ENCODE peak calls at places on chromosomes 1 and 21, in six cellular contexts. M, B, H, V, Q and Y are unnamed samples.
A peak's percentile ranks its signal among the peaks of the same experiment; 100 is the strongest.

GRCh38 chr1:244163131-244163530 is 112.0 kb downstream of the ZBTB18 start:
- DNase-seq in B (no peak), M (no peak), H (no peak), V (no peak), Q (no peak), Y (peak; percentile 69)

GRCh38 chr21:45504516-45505415 is 37.5 kb downstream of the SLC19A1 start:
- DNase-seq in V (no peak), M (no peak), Q (no peak), H (no peak), B (no peak), Y (no peak)

GRCh38 chr21:36022704-36023103 is 37.6 kb downstream of the SETD4 start:
- DNase-seq in H (no peak), B (no peak), V (no peak), M (no peak), Q (no peak), Y (peak; percentile 61)

GRCh38 chr1:157124855-157125254 is 13.3 kb downstream of the ETV3 start:
- DNase-seq in Q (no peak), B (no peak), H (no peak), M (no peak), V (no peak), Y (no peak)

GRCh38 chr1:60765204-60765603 is 317.2 kb upstream of the NFIA start:
- DNase-seq in Q (peak; percentile 46), M (peak; percentile 58), H (no peak), B (peak; percentile 32), V (no peak), Y (no peak)

GRCh38 chr1:119347858-119348257 is 20.7 kb upstream of the HAO2 start:
- DNase-seq in H (no peak), B (no peak), V (peak; percentile 77), M (no peak), Q (no peak), Y (no peak)

GRCh38 chr1:9239622-9240401 is 5.2 kb downstream of the H6PD start:
- DNase-seq in B (no peak), H (no peak), V (no peak), M (no peak), Q (peak; percentile 83), Y (peak; percentile 68)

GRCh38 chr1:208455821-208456220 is 211.6 kb upstream of the PLXNA2 start:
- DNase-seq in V (no peak), Q (no peak), H (no peak), B (no peak), M (no peak), Y (no peak)

GRCh38 chr1:69315823-69316222 is 251.9 kb upstream of the LRRC7 start:
- DNase-seq in Q (no peak), H (no peak), B (peak; percentile 50), V (no peak), M (no peak), Y (no peak)

GRCh38 chr1:85585845-85586244 is 5.3 kb downstream of the CCN1 start:
- DNase-seq in H (no peak), M (no peak), B (no peak), Q (no peak), V (no peak), Y (peak; percentile 86)

GRCh38 chr21:44814498-44815023 is 3.3 kb downstream of the SUMO3 start:
- DNase-seq in M (no peak), V (no peak), H (no peak), B (no peak), Q (no peak), Y (no peak)

GRCh38 chr21:42112857-42113256 is 41.7 kb downstream of the UMODL1 start:
- DNase-seq in V (no peak), H (no peak), B (no peak), M (no peak), Q (no peak), Y (peak; percentile 68)

GRCh38 chr1:177820213-177820612 is 149.6 kb downstream of the SEC16B start:
- DNase-seq in M (no peak), Q (no peak), V (no peak), B (no peak), H (no peak), Y (no peak)

GRCh38 chr1:113912594-113913311 is 7.6 kb downstream of the DCLRE1B start:
- DNase-seq in V (no peak), H (no peak), M (no peak), B (no peak), Q (no peak), Y (peak; percentile 88)

GRCh38 chr1:176837708-176838107 is 326.8 kb downstream of the ASTN1 start:
- DNase-seq in B (no peak), H (no peak), M (no peak), V (no peak), Q (no peak), Y (no peak)

GRCh38 chr1:64315402-64315801 is 112.0 kb downstream of the UBE2U start:
- DNase-seq in B (no peak), H (no peak), Q (no peak), M (no peak), V (no peak), Y (no peak)

GRCh38 chr1:18407166-18408045 is 73.3 kb upstream of the KLHDC7A start:
- DNase-seq in V (no peak), Q (no peak), B (no peak), M (no peak), H (no peak), Y (no peak)

GRCh38 chr1:220786337-220787068 is at the start of gene MTARC1:
- DNase-seq in H (peak; percentile 65), B (peak; percentile 95), V (no peak), Q (peak; percentile 86), M (no peak), Y (no peak)

GRCh38 chr1:173868266-173869107 is at the start of gene ZBTB37:
- DNase-seq in M (peak; percentile 99), B (peak; percentile 92), V (no peak), Q (peak; percentile 74), H (peak; percentile 65), Y (peak; percentile 38)

GRCh38 chr1:226548281-226549093 is at the start of gene STUM:
- DNase-seq in M (no peak), B (peak; percentile 85), H (no peak), Q (no peak), V (no peak), Y (peak; percentile 9)

GRCh38 chr1:210328032-210328745 is 513 bp upstream of the HHAT start:
- DNase-seq in B (peak; percentile 49), H (no peak), M (no peak), Q (no peak), V (no peak), Y (no peak)

GRCh38 chr1:1627261-1627841 is 4.6 kb upstream of the MMP23B start:
- DNase-seq in Q (no peak), V (no peak), B (no peak), M (no peak), H (no peak), Y (no peak)

GRCh38 chr1:25198731-25199231 is 33.5 kb downstream of the SYF2 start:
- DNase-seq in V (no peak), Q (peak; percentile 54), B (no peak), M (peak; percentile 39), H (no peak), Y (no peak)

GRCh38 chr1:73800376-73800775 is 397.6 kb downstream of the LRRIQ3 start:
- DNase-seq in V (no peak), H (no peak), B (no peak), M (no peak), Q (no peak), Y (no peak)

DNA sequence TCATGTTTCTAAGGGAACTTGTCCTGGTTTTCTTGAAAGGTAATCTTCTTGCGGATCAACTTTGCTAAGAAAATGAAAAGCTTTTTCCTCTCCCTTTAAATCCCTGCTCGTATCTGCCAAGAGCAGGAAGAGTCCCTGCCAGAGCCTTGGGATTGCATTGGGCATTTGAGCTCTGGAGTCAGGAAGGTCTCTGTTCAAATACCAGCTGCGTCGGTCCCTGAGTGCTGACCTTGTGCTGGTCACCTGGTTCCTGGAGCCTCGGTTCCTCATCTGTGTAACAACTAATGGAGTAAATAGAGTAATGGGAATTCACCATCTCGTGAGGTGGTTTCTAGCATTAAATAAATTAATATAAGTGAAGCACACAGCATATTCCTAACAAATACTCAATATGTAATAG is 274.6 kb upstream of the TMEM51 start:
- DNase-seq in B (no peak), Q (no peak), M (no peak), V (no peak), H (no peak), Y (no peak)
- TF ChIP-seq SMC3 in B (no peak), Q (no peak), M (no peak), V (no peak), H (no peak), Y (no peak)

GRCh38 chr1:194114288-194114687 is 927.9 kb upstream of the B3GALT2 start:
- DNase-seq in Q (no peak), B (no peak), V (no peak), M (no peak), H (no peak), Y (no peak)
- TF ChIP-seq RFX5 in Q (no peak), B (no peak), V (no peak), M (no peak), H (no peak), Y (no peak)

GRCh38 chr1:200411406-200412257 is 1.8 kb upstream of the ZNF281 start:
- DNase-seq in B (no peak), Q (peak; percentile 64), H (no peak), M (no peak), V (no peak), Y (no peak)

GRCh38 chr1:200410566-200410878 is 686 bp upstream of the ZNF281 start:
- DNase-seq in Q (no peak), H (no peak), V (no peak), B (peak; percentile 10), M (peak; percentile 21), Y (no peak)

GRCh38 chr1:200406161-200406797 is 3.6 kb downstream of the ZNF281 start:
- DNase-seq in B (no peak), Q (no peak), M (no peak), H (no peak), V (no peak), Y (no peak)

GRCh38 chr1:200409203-200409760 is 554 bp downstream of the ZNF281 start:
- DNase-seq in H (no peak), V (no peak), M (peak; percentile 67), B (no peak), Q (no peak), Y (peak; percentile 33)

GRCh38 chr1:200409761-200410565 is at the start of gene ZNF281:
- DNase-seq in H (peak; percentile 91), Q (peak; percentile 85), M (peak; percentile 99), B (peak; percentile 99), V (peak; percentile 85), Y (peak; percentile 90)
- TF ChIP-seq SMC3 in H (peak; percentile 9), Q (no peak), M (no peak), B (no peak), V (no peak), Y (no peak)

GRCh38 chr1:15246960-15247614 is at the start of gene FHAD1:
- DNase-seq in Q (no peak), H (peak; percentile 59), M (peak; percentile 62), B (peak; percentile 96), V (no peak), Y (peak; percentile 17)
- TF ChIP-seq RFX5 in Q (no peak), H (peak; percentile 70), M (no peak), B (no peak), V (no peak), Y (peak; percentile 36)

DNA sequence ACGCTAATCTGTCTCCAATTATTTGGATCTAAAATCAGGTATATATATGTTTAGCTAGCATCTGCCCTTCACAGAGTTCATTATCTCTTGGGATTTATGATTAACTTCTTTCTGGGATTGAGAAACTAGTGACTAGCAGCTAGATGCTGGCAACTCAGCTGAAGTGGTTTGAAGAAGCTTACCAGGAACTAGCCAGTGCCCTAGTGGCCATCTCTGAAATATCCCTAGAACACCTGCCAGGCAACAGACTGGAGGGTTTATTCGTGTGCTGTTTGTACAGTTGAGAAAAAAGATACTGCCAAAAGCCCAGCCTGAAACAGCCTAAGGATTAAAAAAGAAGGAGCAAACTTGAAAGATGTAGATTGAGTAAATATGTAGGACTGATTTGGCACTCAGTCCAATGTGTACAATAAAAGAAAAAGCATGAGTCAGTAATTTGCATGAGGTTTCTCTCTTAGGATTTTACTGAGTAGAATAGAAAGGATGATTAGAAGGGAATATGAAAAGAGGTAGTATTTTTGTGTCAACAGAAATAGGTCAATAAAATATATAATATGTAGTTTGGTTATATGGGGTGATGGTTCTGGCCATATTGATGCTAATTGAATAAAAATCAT is 1144.6 kb upstream of the ADGRL2 start:
- DNase-seq in Q (peak; percentile 41), M (no peak), V (no peak), B (peak; percentile 22), H (peak; percentile 37), Y (no peak)
- TF ChIP-seq SMC3 in Q (no peak), M (no peak), V (no peak), B (no peak), H (no peak), Y (no peak)